ENCODE peak calls at places on chromosomes 1 and 21, in ten cellular contexts. T is cardiac muscle cell, V is uterus, I is left lung, B is lower lobe of right lung, R is PC-9, K is transverse colon, U is adrenal gland, Q is tibial artery, A is left ventricle myocardium inferior. O is an unnamed sample.

GRCh38 chr1:24351918-24352637 is 32.9 kb downstream of the GRHL3 start:
- DNase-seq in V (no peak), Q (no peak), R (no peak), A (no peak), I (no peak), B (no peak), U (no peak), T (no peak), K (no peak), O (no peak)

GRCh38 chr1:220448217-220448616 is 79.7 kb upstream of the MARK1 start:
- DNase-seq in T (no peak), K (no peak), R (no peak), U (no peak), A (no peak), B (no peak), V (no peak), I (no peak), Q (no peak), O (no peak)

GRCh38 chr21:28336299-28336698 is 656.4 kb downstream of the LTN1 start:
- DNase-seq in Q (no peak), I (no peak), K (no peak), A (no peak), R (no peak), B (no peak), V (peak; percentile 27), T (peak; percentile 74), U (peak; percentile 3), O (no peak)

GRCh38 chr1:217138839-217139466 is 415.7 kb upstream of the ESRRG start:
- DNase-seq in T (no peak), B (no peak), R (no peak), A (no peak), Q (no peak), V (no peak), I (peak; percentile 29), U (no peak), K (no peak), O (no peak)

GRCh38 chr1:6831368-6831767 is 46.1 kb downstream of the CAMTA1 start:
- DNase-seq in K (no peak), R (no peak), T (no peak), B (no peak), U (no peak), V (no peak), A (no peak), I (no peak), Q (no peak), O (no peak)

GRCh38 chr1:162765788-162766187 is 24.7 kb upstream of the HSD17B7 start:
- DNase-seq in K (no peak), R (no peak), V (no peak), A (no peak), U (no peak), Q (no peak), T (no peak), I (no peak), B (no peak), O (no peak)

GRCh38 chr1:114718661-114719423 is 2.3 kb upstream of the NRAS start:
- DNase-seq in A (no peak), Q (no peak), B (no peak), U (no peak), R (peak; percentile 85), T (no peak), I (no peak), K (no peak), V (no peak), O (no peak)

GRCh38 chr1:41578712-41579335 is 94.3 kb upstream of the EDN2 start:
- DNase-seq in Q (no peak), R (no peak), A (no peak), T (peak; percentile 25), V (no peak), K (no peak), I (no peak), U (peak; percentile 10), B (no peak), O (no peak)

GRCh38 chr1:8343044-8343443 is 25.1 kb downstream of the SLC45A1 start:
- DNase-seq in T (no peak), Q (no peak), A (no peak), R (no peak), I (no peak), B (peak; percentile 43), K (no peak), U (no peak), V (no peak), O (no peak)

GRCh38 chr1:158830904-158831507 is at the start of gene MNDA:
- DNase-seq in K (no peak), V (no peak), A (no peak), Q (no peak), I (no peak), B (no peak), T (no peak), U (no peak), R (no peak), O (no peak)

GRCh38 chr21:31558839-31559367 is 100.6 kb upstream of the SOD1 start:
- DNase-seq in R (peak; percentile 85), V (peak; percentile 76), K (peak; percentile 89), T (peak; percentile 97), U (peak; percentile 77), I (peak; percentile 88), Q (no peak), A (peak; percentile 86), B (peak; percentile 77), O (no peak)

GRCh38 chr1:205199090-205199930 is 12.2 kb downstream of the DSTYK start:
- DNase-seq in T (no peak), I (no peak), K (no peak), Q (no peak), R (no peak), U (no peak), A (no peak), V (no peak), B (no peak), O (no peak)

GRCh38 chr1:51819810-51820209 is 58.7 kb downstream of the NRDC start:
- DNase-seq in Q (no peak), R (no peak), I (no peak), K (no peak), B (no peak), A (no peak), V (no peak), U (no peak), T (no peak), O (no peak)

GRCh38 chr1:66468712-66469111 is 65.2 kb upstream of the SGIP1 start:
- DNase-seq in I (no peak), V (no peak), A (no peak), T (no peak), K (no peak), Q (no peak), B (no peak), R (no peak), U (no peak), O (no peak)

GRCh38 chr1:168135982-168136708 is 585 bp downstream of the GPR161 start:
- DNase-seq in Q (peak; percentile 69), R (no peak), V (peak; percentile 34), K (peak; percentile 62), U (peak; percentile 10), B (peak; percentile 55), A (no peak), T (peak; percentile 40), I (peak; percentile 76), O (no peak)

GRCh38 chr1:232369451-232369850 is 260.5 kb downstream of the SIPA1L2 start:
- DNase-seq in V (no peak), U (no peak), T (no peak), K (no peak), B (no peak), A (no peak), Q (no peak), I (no peak), R (no peak), O (no peak)

GRCh38 chr1:211925016-211925415 is 94.5 kb upstream of the LPGAT1 start:
- DNase-seq in K (peak; percentile 77), B (no peak), R (peak; percentile 70), T (no peak), A (no peak), U (no peak), I (no peak), Q (no peak), V (no peak), O (no peak)

DNA sequence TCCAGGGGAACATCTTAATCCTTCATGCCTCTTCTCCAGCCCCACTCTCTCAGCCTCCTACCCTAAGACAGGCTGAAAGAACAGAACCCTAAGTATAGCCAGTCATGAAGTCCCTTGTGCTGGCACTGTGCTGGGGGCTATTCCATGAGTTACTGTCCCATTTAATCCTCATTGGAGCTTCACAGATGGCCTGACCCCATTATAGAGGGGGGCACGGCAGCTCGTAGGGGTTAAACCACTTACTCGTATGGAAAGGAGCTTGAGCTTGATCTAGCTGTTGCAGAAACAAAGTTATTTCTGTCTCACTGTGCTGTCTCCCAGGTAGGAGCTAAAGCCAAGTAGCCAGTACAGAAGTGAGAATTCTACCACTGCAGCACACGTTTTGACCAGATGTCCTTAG is 203.2 kb upstream of the COA6 start:
- DNase-seq in R (no peak), B (no peak), V (no peak), K (no peak), I (no peak), Q (no peak), U (no peak), T (no peak), A (no peak), O (no peak)
- H3K27ac ChIP-seq in R (no peak overlapping the region), B (no peak overlapping the region), V (no peak overlapping the region), K (no peak overlapping the region), I (no peak overlapping the region), Q (no peak overlapping the region), U (no peak overlapping the region), T (no peak overlapping the region), A (no peak overlapping the region), O (no peak overlapping the region)

GRCh38 chr1:173202430-173203145 is 4.5 kb downstream of the TNFSF4 start:
- DNase-seq in Q (no peak), I (no peak), V (no peak), B (no peak), T (peak; percentile 55), K (peak; percentile 16), R (no peak), A (no peak), U (peak; percentile 52), O (no peak)
- H3K4me1 ChIP-seq in Q (peaks cover 11% of the 10 kb centered on the region), I (peaks cover 22% of the 10 kb centered on the region), V (no peaks in the 10 kb centered on the region), B (peaks cover 28% of the 10 kb centered on the region), T (peaks cover 6% of the 10 kb centered on the region), K (peaks cover 27% of the 10 kb centered on the region), R (no peaks in the 10 kb centered on the region), A (peaks cover 27% of the 10 kb centered on the region), U (peaks cover 25% of the 10 kb centered on the region), O (no peaks in the 10 kb centered on the region)

DNA sequence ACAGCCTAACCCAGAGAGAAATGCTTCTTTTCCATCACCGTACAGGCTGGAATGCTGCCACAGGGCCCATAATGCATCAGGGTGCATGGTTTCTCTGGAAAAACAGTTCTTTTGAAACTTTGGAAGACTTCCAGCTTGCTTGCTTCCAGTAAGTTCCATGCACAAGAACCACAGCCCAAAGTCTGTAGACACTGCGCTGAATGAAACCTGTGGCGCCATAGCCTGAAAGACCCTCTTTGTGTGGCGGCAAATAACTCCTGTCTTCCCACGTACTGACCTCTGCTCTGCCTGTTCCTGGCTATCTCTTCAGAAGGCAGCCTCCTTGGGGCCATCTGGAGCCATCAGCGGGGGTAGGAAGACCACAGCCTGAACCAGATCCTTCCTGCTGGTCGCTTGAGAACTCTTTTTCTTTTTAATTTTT is 15.1 kb downstream of the MIIP start:
- DNase-seq in I (no peak), R (no peak), T (no peak), K (no peak), B (no peak), A (peak; percentile 36), U (peak; percentile 44), V (peak; percentile 56), Q (no peak), O (no peak)
- TF ChIP-seq CTCF in I (no peak), R (no peak), T (no peak), K (no peak), B (no peak), A (no peak), U (no peak), V (no peak), Q (no peak), O (no peak)

GRCh38 chr21:41836166-41837015 is 42.8 kb downstream of the PRDM15 start:
- DNase-seq in A (no peak), Q (no peak), I (no peak), T (no peak), K (no peak), U (no peak), V (no peak), B (no peak), R (no peak), O (peak; percentile 52)
- H3K27ac ChIP-seq in A (no peak overlapping the region), Q (no peak overlapping the region), I (no peak overlapping the region), T (no peak overlapping the region), K (no peak overlapping the region), U (no peak overlapping the region), V (no peak overlapping the region), B (no peak overlapping the region), R (no peak overlapping the region), O (no peak overlapping the region)

O was measured in ascending aorta.